ENCODE peak calls at places on chromosomes 1 and 21, in four cellular contexts. J is GM12878, K is K562, I is HepG2. S is an unnamed sample. For H3K4me1, the result is how much of the 10 kb centered on the place peaks cover.

GRCh38 chr1:157993179-157994080 is at the start of gene KIRREL1:
- DNase-seq in K (peak), I (no peak), J (no peak), S (no peak)

GRCh38 chr1:32219022-32219421 is 3.1 kb downstream of the TMEM234 start:
- DNase-seq in J (no peak), I (no peak), K (no peak), S (no peak)

GRCh38 chr1:54229281-54229891 is 29.4 kb downstream of the MRPL37 start:
- DNase-seq in K (no peak), I (peak), J (no peak), S (peak)

GRCh38 chr1:81007024-81007423 is 793.7 kb upstream of the ADGRL2 start:
- DNase-seq in K (no peak), I (no peak), J (no peak), S (no peak)

GRCh38 chr1:152037920-152038658 is 1.3 kb upstream of the S100A11 start:
- DNase-seq in K (no peak), I (no peak), J (no peak), S (no peak)

GRCh38 chr1:32239790-32240139 is 7.3 kb upstream of the FAM167B start:
- DNase-seq in I (no peak), J (no peak), K (no peak), S (no peak)

GRCh38 chr1:63537940-63538339 is 14.6 kb downstream of the EFCAB7 start:
- DNase-seq in J (no peak), I (no peak), K (no peak), S (no peak)

GRCh38 chr1:195495720-195496635 is 1112.3 kb downstream of the KCNT2 start:
- DNase-seq in K (no peak), I (no peak), J (no peak), S (no peak)

GRCh38 chr1:93056214-93056613 is 22.9 kb upstream of the MTF2 start:
- DNase-seq in I (peak), J (no peak), K (peak), S (no peak)

GRCh38 chr1:219699870-219700269 is 87.0 kb upstream of the ZC3H11B start:
- DNase-seq in J (no peak), K (no peak), I (no peak), S (no peak)

GRCh38 chr21:42474982-42475381 is 21.0 kb downstream of the RSPH1 start:
- DNase-seq in I (no peak), K (no peak), J (no peak), S (no peak)

GRCh38 chr21:33789697-33790096 is 125.9 kb downstream of the ATP5PO start:
- DNase-seq in I (no peak), J (no peak), K (no peak), S (no peak)

GRCh38 chr1:50977575-50978143 is 7.6 kb downstream of the CDKN2C start:
- DNase-seq in J (no peak), I (peak), K (peak), S (peak)

GRCh38 chr1:54052470-54052933 is 502 bp downstream of the TMEM59 start:
- DNase-seq in K (peak), I (peak), J (no peak), S (peak)

GRCh38 chr1:37151789-37152188 is 117.5 kb upstream of the GRIK3 start:
- DNase-seq in K (no peak), J (no peak), I (no peak), S (no peak)

GRCh38 chr1:183363967-183364366 is 54.2 kb downstream of the NMNAT2 start:
- DNase-seq in K (no peak), J (no peak), I (no peak), S (no peak)

GRCh38 chr1:206761369-206761768 is 9.2 kb upstream of the IL19 start:
- DNase-seq in I (no peak), J (no peak), K (no peak), S (no peak)

GRCh38 chr21:42769820-42770716 is 109.3 kb downstream of the WDR4 start:
- DNase-seq in I (no peak), K (no peak), J (no peak), S (no peak)

GRCh38 chr1:170881268-170882265 is 53.8 kb upstream of the MROH9 start:
- DNase-seq in J (peak), I (no peak), K (no peak), S (no peak)

GRCh38 chr1:245222931-245223330 is 68.1 kb downstream of the KIF26B start:
- DNase-seq in K (no peak), I (no peak), J (no peak), S (no peak)

GRCh38 chr1:77797991-77798390 is 18.5 kb downstream of the MIGA1 start:
- DNase-seq in I (no peak), J (no peak), K (no peak), S (no peak)

GRCh38 chr1:16352842-16353535 is 709 bp upstream of the FBXO42 start:
- DNase-seq in K (no peak), I (no peak), J (peak), S (no peak)

GRCh38 chr21:15172963-15173362 is 108.2 kb upstream of the NRIP1 start:
- DNase-seq in I (peak), J (no peak), K (no peak), S (no peak)

GRCh38 chr21:44802396-44803153 is 955 bp upstream of the UBE2G2 start:
- DNase-seq in I (peak), J (no peak), K (peak), S (peak)

GRCh38 chr1:36156329-36157114 is 562 bp downstream of the MAP7D1 start:
- DNase-seq in J (no peak), I (no peak), K (peak), S (peak)

GRCh38 chr1:234878288-234878687 is 250.3 kb downstream of the TOMM20 start:
- DNase-seq in K (no peak), I (no peak), J (no peak), S (no peak)

GRCh38 chr1:154607748-154608521 is at the start of gene ADAR:
- DNase-seq in K (peak), I (peak), J (peak), S (peak)

GRCh38 chr1:24905355-24905978 is 24.6 kb downstream of the RUNX3 start:
- DNase-seq in K (no peak), J (no peak), I (no peak), S (no peak)

GRCh38 chr1:70874063-70874462 is 173.6 kb downstream of the PTGER3 start:
- DNase-seq in I (no peak), K (no peak), J (no peak), S (no peak)

GRCh38 chr21:37551406-37552355 is 185.1 kb downstream of the DYRK1A start:
- DNase-seq in K (no peak), J (no peak), I (peak), S (no peak)

GRCh38 chr1:74343191-74343590 is 108.0 kb downstream of the TNNI3K start:
- DNase-seq in I (no peak), K (no peak), J (no peak), S (no peak)

GRCh38 chr1:237913345-237913744 is 22.6 kb upstream of the ZP4 start:
- DNase-seq in K (no peak), I (no peak), J (no peak), S (no peak)

GRCh38 chr21:36747815-36748381 is 49.0 kb downstream of the SIM2 start:
- DNase-seq in I (peak), J (no peak), K (peak), S (no peak)

GRCh38 chr1:247919952-247920351 is at the start of gene OR2T8:
- DNase-seq in I (no peak), K (no peak), J (no peak), S (no peak)
- TF ChIP-seq HDAC2 in I (no peak), K (no peak), J (no peak), S (no peak)

GRCh38 chr1:225921734-225922709 is 2.0 kb downstream of the PYCR2 start:
- DNase-seq in K (no peak), J (no peak), I (no peak), S (no peak)

GRCh38 chr1:225923381-225923691 is 714 bp downstream of the PYCR2 start:
- DNase-seq in K (no peak), I (peak), J (no peak), S (no peak)

GRCh38 chr1:225926551-225927113 is 2.6 kb upstream of the PYCR2 start:
- DNase-seq in I (no peak), J (no peak), K (no peak), S (no peak)

GRCh38 chr1:225919906-225920305 is 4.1 kb downstream of the PYCR2 start:
- DNase-seq in I (no peak), J (peak), K (no peak), S (no peak)

DNA sequence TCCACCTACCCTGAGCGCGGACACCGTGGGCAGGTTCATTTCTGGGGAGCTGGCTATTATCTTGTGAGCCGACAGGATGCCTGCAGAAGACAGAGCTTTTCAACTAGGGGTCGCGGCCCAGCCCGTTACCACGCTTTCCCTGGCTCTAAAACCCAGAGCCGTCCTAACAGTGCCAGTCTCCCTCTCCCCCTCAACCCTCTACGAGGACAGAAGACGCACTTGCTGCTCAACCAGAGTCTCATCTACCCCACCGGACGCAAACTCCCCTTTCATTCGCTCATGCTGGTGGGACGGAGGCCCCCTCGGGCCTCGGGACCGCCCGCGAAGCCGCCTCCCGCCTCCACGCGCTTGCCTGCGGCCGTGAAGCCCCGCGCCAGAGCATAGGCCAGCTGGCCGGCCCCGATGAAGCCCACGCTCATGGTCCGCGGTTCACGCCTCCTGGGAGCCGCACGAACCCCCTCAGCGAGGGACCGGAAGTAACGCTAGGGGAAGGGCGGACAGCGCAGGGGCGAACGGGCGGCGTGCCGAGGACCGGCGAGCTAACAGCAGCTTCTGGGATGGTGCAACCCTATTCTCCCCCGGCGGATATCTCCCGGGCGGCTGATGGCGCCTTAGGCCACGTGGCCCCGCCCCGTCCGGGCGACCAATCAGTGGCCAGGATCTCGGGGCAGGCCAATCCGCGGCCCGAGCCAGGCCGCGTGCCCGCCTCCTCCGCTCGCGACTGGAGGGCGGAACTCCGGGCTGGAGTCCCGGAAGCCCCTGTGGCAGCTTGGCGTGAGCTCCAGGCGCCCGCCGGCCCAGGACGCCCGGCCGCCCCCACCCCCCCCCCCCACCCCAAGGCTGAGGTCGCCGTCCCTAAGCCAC is at the start of gene PYCR2:
- DNase-seq in J (peak), I (peak), K (peak), S (peak)
- H3K4me1 ChIP-seq in J (under half), I (under half), K (half or more), S (under half)

GRCh38 chr21:25528511-25528910 is 78.8 kb downstream of the MRPL39 start:
- DNase-seq in K (no peak), I (no peak), J (no peak), S (no peak)
- TF ChIP-seq SMC3 in K (no peak), I (no peak), J (no peak), S (no peak)

GRCh38 chr1:90724361-90724760 is 7.3 kb upstream of the BARHL2 start:
- DNase-seq in K (no peak), J (no peak), I (no peak), S (no peak)
- TF ChIP-seq HDAC2 in K (no peak), J (no peak), I (no peak), S (no peak)

DNA sequence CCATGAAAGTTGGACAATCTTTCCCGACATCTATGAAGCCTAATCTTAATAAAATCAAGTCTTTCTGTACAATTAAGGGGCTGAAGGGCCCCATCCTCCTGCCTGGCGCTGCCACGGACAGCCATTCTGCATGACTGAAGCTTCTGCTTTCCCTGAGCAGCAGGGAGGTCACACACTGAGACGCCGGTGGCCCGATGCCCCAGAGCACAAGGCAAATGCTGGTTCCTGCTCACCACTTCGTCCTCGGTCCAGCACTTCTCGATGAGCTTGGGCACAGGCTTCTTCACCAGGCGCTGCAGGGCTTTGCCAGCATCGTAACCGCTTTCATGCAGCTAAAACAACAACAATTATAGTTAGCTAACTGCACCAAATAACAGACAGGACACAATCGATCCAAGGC is 147.8 kb downstream of the SLC45A1 start:
- DNase-seq in K (no peak), J (no peak), I (no peak), S (no peak)
- H3K4me1 ChIP-seq in K (under half), J (under half), I (half or more), S (under half)